ENCODE peak calls at places on chromosomes 4 and X, in four cellular contexts. P is CD8-positive, alpha-beta T cell; V is spleen; R is uterus. U is an unnamed sample. For H3K4me1, the result is how much of the 10 kb centered on the place peaks cover.

GRCh38 chr4:133513891-133514290 is 364.8 kb downstream of the PCDH10 start:
- DNase-seq in P (no peak), V (no peak), R (no peak), U (no peak)

GRCh38 chr4:124941267-124941666 is 228.7 kb upstream of the ANKRD50 start:
- DNase-seq in P (no peak), V (no peak), R (no peak), U (no peak)

GRCh38 chr4:3248811-3249661 is at the start of gene MSANTD1:
- DNase-seq in P (no peak), V (no peak), R (no peak), U (peak)

GRCh38 chrX:110402091-110402854 is 43.6 kb downstream of the RTL9 start:
- DNase-seq in P (no peak), V (no peak), R (peak), U (no peak)

GRCh38 chr4:175419120-175419774 is 392.8 kb downstream of the GPM6A start:
- DNase-seq in P (no peak), V (no peak), R (no peak), U (peak)

GRCh38 chr4:71380721-71381120 is 41.9 kb downstream of the SLC4A4 start:
- DNase-seq in P (no peak), V (no peak), R (no peak), U (no peak)

GRCh38 chr4:181967401-181967800 is 275.8 kb upstream of the TENM3 start:
- DNase-seq in P (no peak), V (no peak), R (no peak), U (no peak)

GRCh38 chr4:133799916-133800315 is 401.7 kb downstream of the PABPC4L start:
- DNase-seq in P (no peak), V (no peak), R (no peak), U (peak)

GRCh38 chr4:87119965-87120364 is 100.5 kb downstream of the KLHL8 start:
- DNase-seq in P (no peak), V (no peak), R (no peak), U (no peak)

GRCh38 chr4:183329954-183330742 is 7.9 kb upstream of the CLDN24 start:
- DNase-seq in P (no peak), V (peak), R (no peak), U (no peak)

GRCh38 chrX:101452051-101452450 is 33.2 kb upstream of the ARMCX4 start:
- DNase-seq in P (no peak), V (no peak), R (no peak), U (no peak)

GRCh38 chr4:73317092-73317491 is 58.5 kb upstream of the ANKRD17 start:
- DNase-seq in P (no peak), V (no peak), R (no peak), U (no peak)

GRCh38 chr4:166422475-166422874 is 549.4 kb downstream of the TLL1 start:
- DNase-seq in P (no peak), V (no peak), R (no peak), U (no peak)

GRCh38 chr4:3268395-3269104 is 19.6 kb downstream of the MSANTD1 start:
- DNase-seq in P (no peak), V (peak), R (no peak), U (no peak)

GRCh38 chrX:70439016-70439415 is 5.6 kb upstream of the DLG3 start:
- DNase-seq in P (no peak), V (no peak), R (no peak), U (no peak)

GRCh38 chr4:37905526-37906169 is 14.8 kb downstream of the TBC1D1 start:
- DNase-seq in P (no peak), V (no peak), R (no peak), U (no peak)

GRCh38 chr4:86652332-86652932 is 58.3 kb downstream of the PTPN13 start:
- DNase-seq in P (no peak), V (no peak), R (no peak), U (no peak)

GRCh38 chr4:120990246-120990645 is 67.7 kb upstream of the PRDM5 start:
- DNase-seq in P (no peak), V (no peak), R (no peak), U (no peak)

GRCh38 chr4:153221783-153222161 is 17.5 kb downstream of the TRIM2 start:
- DNase-seq in P (no peak), V (no peak), R (no peak), U (no peak)

GRCh38 chr4:176308441-176308840 is 11.3 kb upstream of the SPCS3 start:
- DNase-seq in P (no peak), V (no peak), R (no peak), U (no peak)

GRCh38 chr4:154743683-154744340 is at the start of gene LRAT:
- DNase-seq in P (no peak), V (peak), R (no peak), U (peak)

GRCh38 chr4:6834867-6835266 is 52.3 kb downstream of the KIAA0232 start:
- DNase-seq in P (no peak), V (no peak), R (no peak), U (no peak)

GRCh38 chrX:39304746-39305145 is 503.5 kb downstream of the MID1IP1 start:
- DNase-seq in P (no peak), V (no peak), R (no peak), U (no peak)

GRCh38 chrX:16112428-16112827 is 10.9 kb upstream of the GRPR start:
- DNase-seq in P (no peak), V (no peak), R (no peak), U (no peak)

GRCh38 chr4:53840643-53841042 is 223.8 kb downstream of the CHIC2 start:
- DNase-seq in P (no peak), V (no peak), R (no peak), U (no peak)

GRCh38 chr4:96598465-96598864 is 758.6 kb downstream of the PDHA2 start:
- DNase-seq in P (no peak), V (no peak), R (no peak), U (no peak)

GRCh38 chrX:48835524-48836329 is at the start of gene PCSK1N:
- DNase-seq in P (peak), V (no peak), R (no peak), U (peak)

GRCh38 chrX:95218964-95219363 is 1465.7 kb upstream of the DIAPH2 start:
- DNase-seq in P (no peak), V (no peak), R (no peak), U (no peak)

GRCh38 chr4:175531405-175532091 is 280.5 kb downstream of the GPM6A start:
- DNase-seq in P (no peak), V (no peak), R (no peak), U (no peak)

GRCh38 chr4:14857475-14857874 is 144.8 kb upstream of the CPEB2 start:
- DNase-seq in P (no peak), V (no peak), R (no peak), U (no peak)

DNA sequence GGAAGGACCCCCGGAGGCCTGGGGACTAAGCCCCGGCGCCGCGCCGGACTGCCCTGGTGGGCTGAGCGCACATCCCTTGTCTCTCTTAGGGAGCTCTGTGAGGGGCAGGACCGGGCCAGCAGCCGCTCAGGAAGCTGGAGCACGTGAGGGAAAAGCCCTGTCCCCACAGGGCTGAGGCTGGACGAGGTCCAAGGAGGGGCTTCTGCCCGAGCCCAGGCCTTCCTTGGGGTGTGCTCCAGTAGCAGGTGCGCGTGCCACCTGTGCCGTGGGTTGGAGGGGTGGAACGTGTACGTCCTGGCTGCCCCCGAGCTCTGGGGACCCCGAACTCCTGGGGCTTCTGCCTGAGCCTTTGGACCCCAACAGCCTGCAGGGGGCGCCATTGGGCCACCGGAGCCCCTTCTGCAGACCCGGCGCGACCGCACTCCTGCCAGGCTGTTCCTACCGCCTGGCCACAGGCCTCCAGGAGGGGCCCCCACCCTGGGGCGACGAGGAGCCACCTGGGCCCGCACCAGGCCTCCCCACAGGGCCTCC is 27.2 kb downstream of the TACC3 start:
- DNase-seq in P (peak), V (peak), R (peak), U (peak)
- H3K4me1 ChIP-seq in P (under half), V (under half), R (under half), U (under half)

GRCh38 chrX:137566746-137567473 is 983 bp downstream of the ZIC3 start:
- DNase-seq in P (no peak), V (no peak), R (no peak), U (no peak)
- H3K4me3 ChIP-seq in P (peak), V (peak), R (no peak), U (peak)

GRCh38 chrX:10112510-10112909 is 44.3 kb upstream of the CLCN4 start:
- DNase-seq in P (no peak), V (no peak), R (no peak), U (no peak)

GRCh38 chrX:10117864-10118377 is 38.9 kb upstream of the CLCN4 start:
- DNase-seq in P (no peak), V (no peak), R (no peak), U (no peak)

GRCh38 chrX:10117301-10117700 is 39.5 kb upstream of the CLCN4 start:
- DNase-seq in P (no peak), V (peak), R (no peak), U (no peak)

GRCh38 chrX:10118530-10118929 is 38.2 kb upstream of the CLCN4 start:
- DNase-seq in P (no peak), V (no peak), R (no peak), U (no peak)

GRCh38 chrX:10115082-10115481 is 41.7 kb upstream of the CLCN4 start:
- DNase-seq in P (no peak), V (no peak), R (no peak), U (no peak)
- H3K4me1 ChIP-seq in P (under half), V (under half), R (under half), U (under half)

GRCh38 chrX:13092455-13092941 is 48.1 kb upstream of the FAM9C start:
- DNase-seq in P (peak), V (peak), R (no peak), U (no peak)

GRCh38 chrX:13091111-13091765 is 46.8 kb upstream of the FAM9C start:
- DNase-seq in P (no peak), V (no peak), R (no peak), U (no peak)

GRCh38 chrX:13088155-13088485 is 43.7 kb upstream of the FAM9C start:
- DNase-seq in P (no peak), V (peak), R (no peak), U (no peak)

GRCh38 chrX:13087322-13088154 is 43.1 kb upstream of the FAM9C start:
- DNase-seq in P (no peak), V (no peak), R (no peak), U (peak)

DNA sequence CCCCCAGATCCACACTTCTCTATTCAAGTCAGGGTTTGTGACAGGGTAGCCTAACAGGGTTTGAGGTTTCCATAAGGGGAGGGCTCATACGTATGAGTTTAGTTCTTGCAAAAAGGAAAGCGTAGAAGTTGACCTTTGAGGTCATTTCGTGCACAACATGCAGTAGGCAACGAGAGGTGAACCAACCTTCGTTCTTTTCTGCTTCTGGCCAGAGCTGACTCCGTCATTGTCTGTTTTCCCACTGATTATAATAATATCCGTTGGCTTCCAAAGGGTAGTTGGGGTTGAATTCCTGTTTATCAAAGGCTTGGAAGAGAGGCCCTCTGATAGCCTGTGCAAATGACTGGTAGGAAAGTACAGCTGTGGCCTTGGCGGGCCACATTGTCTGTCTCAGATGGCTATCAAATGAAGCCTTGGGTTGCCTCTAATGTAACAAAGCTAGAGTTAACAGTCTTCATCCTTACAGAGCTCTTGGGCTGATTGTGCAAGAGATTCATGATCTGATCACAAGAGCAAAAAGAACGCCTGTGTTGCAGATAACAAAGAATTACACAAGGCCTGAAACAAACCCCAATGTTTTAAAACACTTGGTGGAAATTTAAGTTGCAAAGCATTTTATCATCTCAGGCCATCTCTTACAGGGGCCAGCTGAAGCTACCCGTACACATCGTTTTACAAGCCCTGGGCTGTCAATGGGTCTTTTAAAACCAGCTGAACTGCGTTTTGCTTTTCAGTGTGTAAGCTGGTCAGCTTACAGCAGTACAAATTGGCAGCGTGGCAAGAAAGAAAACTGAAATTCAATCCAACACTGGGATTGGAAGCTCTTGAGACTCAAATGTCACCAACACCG is 46.1 kb upstream of the FAM9C start:
- DNase-seq in P (no peak), V (no peak), R (no peak), U (no peak)
- H3K4me3 ChIP-seq in P (peak), V (no peak), R (no peak), U (no peak)